ENCODE peak calls at places on chromosomes 13 and 19, in nine cellular contexts. K is fibroblast of lung, X is GM23248, D is neuronal stem cell, U is PC-3, N is K562, S is astrocyte, B is neural progenitor cell, G is mesendoderm. O is an unnamed sample.

GRCh38 chr19:18499055-18499775 is 22.7 kb downstream of the ELL start:
- DNase-seq in K (no peak), X (no peak), D (no peak), U (no peak), N (no peak), S (no peak), B (no peak), G (no peak), O (no peak)

GRCh38 chr13:32895296-32895695 is 120.9 kb upstream of the KL start:
- DNase-seq in K (no peak), X (no peak), D (no peak), U (no peak), N (no peak), S (no peak), B (no peak), G (no peak), O (no peak)

GRCh38 chr19:39178296-39179006 is 18.3 kb upstream of the NCCRP1 start:
- DNase-seq in K (no peak), X (no peak), D (no peak), U (no peak), N (no peak), S (no peak), B (no peak), G (no peak), O (no peak)

GRCh38 chr19:7657047-7657779 is 11.6 kb upstream of the RETN start:
- DNase-seq in K (peak), X (peak), D (no peak), U (no peak), N (no peak), S (no peak), B (peak), G (no peak), O (no peak)

GRCh38 chr13:80151016-80151415 is 189.9 kb downstream of the SPRY2 start:
- DNase-seq in K (no peak), X (peak), D (no peak), U (no peak), N (no peak), S (no peak), B (no peak), G (no peak), O (no peak)

GRCh38 chr13:46057251-46058015 is 4.9 kb upstream of the ZC3H13 start:
- DNase-seq in K (no peak), X (peak), D (no peak), U (no peak), N (no peak), S (no peak), B (peak), G (peak), O (no peak)

GRCh38 chr19:48739400-48739825 is 997 bp downstream of the RASIP1 start:
- DNase-seq in K (no peak), X (no peak), D (no peak), U (no peak), N (no peak), S (no peak), B (peak), G (no peak), O (no peak)

GRCh38 chr13:49098198-49098597 is 121.9 kb upstream of the MLNR start:
- DNase-seq in K (peak), X (peak), D (no peak), U (peak), N (no peak), S (peak), B (no peak), G (no peak), O (no peak)

GRCh38 chr13:104301216-104301975 is 1235.2 kb upstream of the SLC10A2 start:
- DNase-seq in K (peak), X (no peak), D (no peak), U (no peak), N (no peak), S (peak), B (no peak), G (no peak), O (no peak)

GRCh38 chr13:98664924-98665637 is 87.4 kb downstream of the SLC15A1 start:
- DNase-seq in K (no peak), X (peak), D (no peak), U (peak), N (no peak), S (peak), B (no peak), G (no peak), O (no peak)

GRCh38 chr13:40113644-40114304 is 458.3 kb downstream of the COG6 start:
- DNase-seq in K (peak), X (peak), D (no peak), U (no peak), N (no peak), S (peak), B (no peak), G (no peak), O (no peak)

GRCh38 chr13:113426591-113426986 is 26.7 kb downstream of the ADPRHL1 start:
- DNase-seq in K (no peak), X (no peak), D (no peak), U (no peak), N (no peak), S (no peak), B (peak), G (no peak), O (no peak)

GRCh38 chr19:7418575-7418974 is 69.8 kb downstream of the ARHGEF18 start:
- DNase-seq in K (no peak), X (no peak), D (no peak), U (no peak), N (no peak), S (no peak), B (no peak), G (no peak), O (no peak)

GRCh38 chr19:7645656-7646425 is 8.9 kb downstream of the STXBP2 start:
- DNase-seq in K (no peak), X (no peak), D (no peak), U (no peak), N (no peak), S (no peak), B (no peak), G (peak), O (no peak)

GRCh38 chr13:26584713-26585112 is 27.2 kb downstream of the WASF3 start:
- DNase-seq in K (peak), X (peak), D (no peak), U (peak), N (no peak), S (peak), B (no peak), G (no peak), O (no peak)

GRCh38 chr19:1935484-1936208 is 5.3 kb upstream of the CSNK1G2 start:
- DNase-seq in K (peak), X (peak), D (no peak), U (peak), N (peak), S (peak), B (no peak), G (peak), O (no peak)

GRCh38 chr19:7083076-7083956 is 13.8 kb downstream of the ZNF557 start:
- DNase-seq in K (peak), X (peak), D (no peak), U (peak), N (no peak), S (peak), B (no peak), G (peak), O (no peak)

GRCh38 chr19:52190679-52191293 is 934 bp downstream of the PPP2R1A start:
- DNase-seq in K (peak), X (peak), D (peak), U (peak), N (no peak), S (peak), B (peak), G (peak), O (no peak)

GRCh38 chr13:45784755-45785675 is 66.5 kb downstream of the SIAH3 start:
- DNase-seq in K (no peak), X (no peak), D (no peak), U (no peak), N (no peak), S (no peak), B (no peak), G (no peak), O (no peak)

GRCh38 chr13:113616991-113617749 is 32.6 kb downstream of the TFDP1 start:
- DNase-seq in K (no peak), X (no peak), D (peak), U (no peak), N (no peak), S (peak), B (peak), G (peak), O (no peak)

GRCh38 chr19:38527466-38528136 is 90.2 kb downstream of the MAP4K1 start:
- DNase-seq in K (no peak), X (no peak), D (no peak), U (no peak), N (peak), S (no peak), B (no peak), G (peak), O (no peak)

GRCh38 chr13:30126903-30127428 is 180.4 kb downstream of the KATNAL1 start:
- DNase-seq in K (peak), X (peak), D (no peak), U (no peak), N (no peak), S (no peak), B (no peak), G (no peak), O (no peak)

GRCh38 chr19:3783660-3784584 is 2.3 kb downstream of the MATK start:
- DNase-seq in K (no peak), X (no peak), D (no peak), U (peak), N (peak), S (no peak), B (peak), G (peak), O (no peak)

GRCh38 chr13:43572601-43573360 is 214.0 kb downstream of the ENOX1 start:
- DNase-seq in K (no peak), X (peak), D (no peak), U (peak), N (no peak), S (peak), B (peak), G (peak), O (peak)

GRCh38 chr13:84400711-84401110 is 518.4 kb upstream of the SLITRK1 start:
- DNase-seq in K (peak), X (peak), D (no peak), U (peak), N (no peak), S (peak), B (no peak), G (no peak), O (no peak)

GRCh38 chr19:27738569-27739193 is 1474.3 kb downstream of the UQCRFS1 start:
- DNase-seq in K (no peak), X (no peak), D (no peak), U (no peak), N (no peak), S (no peak), B (no peak), G (no peak), O (no peak)

GRCh38 chr19:45999653-46000121 is 4.4 kb downstream of the CCDC61 start:
- DNase-seq in K (peak), X (peak), D (no peak), U (no peak), N (peak), S (no peak), B (peak), G (peak), O (no peak)

GRCh38 chr13:95343944-95344343 is 42.7 kb upstream of the ABCC4 start:
- DNase-seq in K (no peak), X (no peak), D (no peak), U (no peak), N (no peak), S (no peak), B (no peak), G (no peak), O (no peak)

GRCh38 chr13:49517461-49517860 is 21.7 kb downstream of the PHF11 start:
- DNase-seq in K (peak), X (no peak), D (no peak), U (no peak), N (no peak), S (no peak), B (peak), G (peak), O (no peak)

GRCh38 chr13:75296651-75297050 is 185.3 kb downstream of the TBC1D4 start:
- DNase-seq in K (no peak), X (no peak), D (no peak), U (no peak), N (no peak), S (no peak), B (no peak), G (peak), O (no peak)

GRCh38 chr13:75299206-75299605 is 182.8 kb downstream of the TBC1D4 start:
- DNase-seq in K (no peak), X (no peak), D (peak), U (no peak), N (no peak), S (no peak), B (peak), G (peak), O (no peak)

GRCh38 chr13:75303295-75303694 is 178.7 kb downstream of the TBC1D4 start:
- DNase-seq in K (no peak), X (no peak), D (no peak), U (no peak), N (no peak), S (no peak), B (no peak), G (no peak), O (no peak)

GRCh38 chr13:75302031-75302430 is 179.9 kb downstream of the TBC1D4 start:
- DNase-seq in K (peak), X (no peak), D (no peak), U (no peak), N (no peak), S (no peak), B (no peak), G (no peak), O (no peak)

GRCh38 chr13:75299913-75300862 is 181.8 kb downstream of the TBC1D4 start:
- DNase-seq in K (peak), X (peak), D (no peak), U (peak), N (no peak), S (peak), B (no peak), G (no peak), O (no peak)
- H3K27ac ChIP-seq in K (no peak), X (no peak), D (no peak), U (peak), N (no peak), S (no peak), B (no peak), G (no peak), O (no peak)

DNA sequence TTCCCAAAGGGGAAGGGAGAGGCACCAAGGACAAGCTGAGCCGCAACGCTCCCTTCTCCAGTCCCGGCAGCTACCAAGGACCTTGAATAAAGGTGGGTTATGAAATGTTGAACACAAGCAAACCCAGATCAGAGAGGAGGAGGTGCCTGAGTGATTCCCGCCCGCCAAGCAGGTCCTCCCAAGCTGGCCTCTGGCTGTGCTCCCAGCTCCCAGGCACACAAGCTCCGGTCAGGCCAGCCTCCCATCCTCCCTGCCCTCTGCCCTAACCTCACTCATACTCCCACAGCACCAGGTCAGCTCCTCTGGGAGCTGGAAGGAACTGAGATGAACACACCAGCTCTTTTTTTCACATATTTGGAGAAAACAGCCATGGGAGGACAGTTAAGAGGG is 3.7 kb downstream of the NAPA start:
- DNase-seq in K (no peak), X (peak), D (no peak), U (no peak), N (no peak), S (no peak), B (no peak), G (no peak), O (no peak)
- H3K9ac ChIP-seq in K (no peak), X (peak), D (peak), U (no peak), N (no peak), S (no peak), B (no peak), G (no peak), O (no peak)

DNA sequence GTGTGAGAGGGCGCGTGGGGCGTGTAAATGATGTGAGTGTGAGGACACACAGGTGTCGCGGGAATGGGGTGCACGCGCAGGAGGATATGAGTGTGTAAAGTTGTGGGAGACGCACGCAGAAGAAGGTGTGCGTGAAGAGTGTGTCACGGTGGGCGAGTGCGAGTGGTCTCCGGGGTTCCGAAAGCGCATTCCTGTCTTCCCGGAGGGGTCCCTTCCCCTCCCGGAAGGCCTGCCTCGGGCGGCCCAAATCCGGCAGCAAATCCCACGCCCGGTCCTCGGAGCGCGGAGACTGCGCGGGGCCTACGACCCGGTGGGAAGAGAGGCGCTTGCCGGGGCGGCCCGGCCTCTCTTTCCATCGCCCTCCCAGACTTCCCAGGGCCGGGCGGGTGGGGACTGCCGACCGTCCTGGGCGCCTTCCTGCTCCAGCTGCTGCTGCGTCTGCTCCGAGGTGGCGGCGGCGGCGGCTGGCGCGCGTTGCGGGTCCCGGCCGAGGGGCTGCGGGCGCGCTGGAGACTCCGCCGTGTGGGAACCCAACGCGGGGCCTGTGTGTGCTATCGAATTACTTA is 2.1 kb downstream of the ZIC5 start:
- DNase-seq in K (no peak), X (no peak), D (no peak), U (no peak), N (peak), S (no peak), B (peak), G (no peak), O (no peak)
- H3K4me3 ChIP-seq in K (no peak), X (no peak), D (peak), U (no peak), N (peak), S (peak), B (peak), G (peak), O (peak)

DNA sequence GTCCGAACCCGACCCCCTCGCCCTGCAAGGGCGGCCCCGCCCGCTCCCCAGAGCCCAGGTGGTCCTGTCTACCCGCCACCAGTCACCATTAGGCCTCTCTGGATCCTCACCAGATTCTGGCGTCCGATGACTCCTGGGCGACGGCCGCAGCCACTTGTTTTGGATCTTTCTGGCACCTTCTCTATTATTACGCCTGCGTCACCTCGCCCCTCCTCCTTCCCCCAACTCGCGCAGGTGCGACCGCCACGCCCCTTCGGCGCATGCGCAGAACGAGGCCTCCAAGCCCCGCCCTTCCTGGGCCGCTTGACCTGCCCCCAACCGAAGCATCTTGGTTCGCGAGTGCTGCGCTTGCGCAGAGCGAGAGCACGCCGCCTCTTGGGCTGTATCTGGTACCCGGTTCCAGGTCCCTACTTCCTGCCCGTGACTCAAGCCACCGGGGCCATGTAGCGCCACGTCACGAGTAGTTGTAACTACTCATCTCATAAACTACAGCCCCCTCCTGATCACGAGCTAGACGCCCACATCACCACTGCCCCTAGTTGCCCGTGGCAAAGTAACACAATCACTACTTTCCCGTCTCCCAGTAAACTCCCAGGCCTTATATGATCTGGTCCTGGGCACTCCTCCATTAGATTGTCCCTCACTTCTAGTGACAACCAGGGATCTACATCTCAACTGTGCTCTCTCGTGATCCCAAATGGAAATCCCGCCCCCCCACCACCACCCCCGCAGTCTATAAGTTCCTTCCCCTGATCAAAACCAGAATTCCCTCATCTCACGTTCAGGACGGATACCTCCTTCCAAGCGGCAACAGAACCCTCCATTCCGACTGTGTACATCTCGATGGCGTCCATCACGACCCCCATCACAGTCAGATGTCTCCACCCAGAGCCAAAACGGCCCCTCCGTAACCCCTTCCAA is at the start of gene DEDD2:
- DNase-seq in K (peak), X (peak), D (peak), U (peak), N (peak), S (peak), B (peak), G (peak), O (peak)
- H3K27ac ChIP-seq in K (peak), X (peak), D (peak), U (peak), N (peak), S (peak), B (peak), G (peak), O (peak)

DNA sequence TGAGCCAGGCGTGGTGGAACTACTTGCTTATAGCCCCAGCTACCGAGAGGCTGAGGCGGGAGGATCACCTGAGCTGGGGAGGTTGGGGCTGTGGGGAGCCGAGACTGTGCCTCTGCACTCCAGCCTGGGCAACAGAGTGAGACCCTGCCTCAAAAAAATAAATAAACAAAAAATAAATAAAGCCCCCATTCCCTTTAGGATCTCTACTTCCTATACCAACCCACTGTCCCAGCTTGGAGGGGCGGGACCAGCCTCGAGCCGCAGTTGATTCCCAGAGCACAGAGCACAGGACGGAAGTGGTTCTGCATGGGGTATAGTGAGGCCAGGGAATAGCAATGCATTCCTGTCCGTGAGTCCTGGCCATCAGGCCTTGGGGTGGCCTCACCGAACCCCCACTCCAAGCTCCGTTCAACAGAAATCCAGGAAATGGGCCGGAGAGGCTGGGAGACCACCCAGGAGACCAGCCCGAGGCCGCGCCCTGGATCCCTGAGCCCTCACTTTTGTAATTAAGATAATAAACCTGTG is 4.8 kb upstream of the PTBP1 start:
- DNase-seq in K (no peak), X (no peak), D (no peak), U (no peak), N (no peak), S (no peak), B (no peak), G (no peak), O (no peak)
- H3K9ac ChIP-seq in K (no peak), X (no peak), D (no peak), U (no peak), N (peak), S (no peak), B (no peak), G (no peak), O (no peak)

DNA sequence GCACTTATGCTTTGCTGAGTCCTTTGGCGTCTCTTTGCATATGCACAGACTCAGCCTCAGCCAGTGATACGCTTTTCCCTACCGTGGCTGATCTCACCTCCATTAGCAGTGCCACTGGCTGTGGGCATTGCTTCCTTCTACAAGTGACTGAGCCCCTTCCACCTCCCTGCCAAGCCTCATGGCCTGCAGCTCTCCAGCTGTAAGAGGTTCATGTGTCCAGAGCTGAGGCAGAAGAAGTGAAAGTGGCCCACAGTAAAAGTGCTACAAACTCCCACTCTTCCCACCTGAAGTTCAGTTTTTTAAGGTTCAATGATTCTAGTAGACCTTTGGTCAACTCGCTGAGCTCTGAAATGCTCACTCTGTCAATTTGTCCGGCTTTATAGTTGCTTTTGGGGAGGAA is 44.7 kb downstream of the SMARCA4 start:
- DNase-seq in K (no peak), X (no peak), D (no peak), U (no peak), N (no peak), S (no peak), B (no peak), G (no peak), O (no peak)
- H3K4me3 ChIP-seq in K (no peak), X (no peak), D (no peak), U (no peak), N (no peak), S (no peak), B (no peak), G (no peak), O (no peak)